ENCODE peak calls at places on chromosomes 12 and 14, in nine cellular contexts. O is stimulated activated CD8-positive, alpha-beta memory T cell treated with anti-CD3 and anti-CD28 coated beads, Interleukin-4, amount 100 ng/mL, for 4 hours; I is sciatic nerve; V is HEK293T; Q is activated CD4-positive, alpha-beta T cell treated with anti-CD3 and anti-CD28 coated beads for 48 hours; Y is choroid plexus epithelial cell; S is smooth muscle cell of the brain vasculature; F is NCI-H748 treated with DMSO at 0.1 percent for 48 hours; J is epithelial cell of proximal tubule. U is an unnamed sample.

GRCh38 chr12:56487448-56488040 is 417 bp downstream of the GLS2 start:
- DNase-seq in Q (peak; percentile 50), Y (peak; percentile 10), V (peak; percentile 12), F (peak; percentile 35), I (no peak), O (no peak), J (no peak), S (no peak), U (peak; percentile 56)

GRCh38 chr14:23633160-23633701 is 2.9 kb upstream of the DHRS2 start:
- DNase-seq in Y (peak; percentile 38), V (peak; percentile 19), S (no peak), F (no peak), J (no peak), I (no peak), Q (no peak), O (no peak), U (no peak)

GRCh38 chr14:101442451-101442850 is 118.8 kb upstream of the DIO3 start:
- DNase-seq in O (peak; percentile 15), V (no peak), Y (no peak), F (no peak), S (no peak), Q (peak; percentile 70), I (no peak), J (no peak), U (no peak)

GRCh38 chr12:25253371-25254068 is 2.8 kb upstream of the KRAS start:
- DNase-seq in V (no peak), Q (no peak), J (no peak), Y (no peak), O (no peak), S (no peak), F (no peak), I (no peak), U (no peak)

GRCh38 chr12:75724913-75725312 is 213.5 kb upstream of the KRR1 start:
- DNase-seq in F (peak; percentile 29), V (no peak), I (no peak), J (no peak), Y (peak; percentile 75), S (no peak), Q (no peak), O (no peak), U (no peak)

GRCh38 chr12:49984476-49984890 is 11.7 kb downstream of the AQP6 start:
- DNase-seq in F (no peak), J (no peak), Y (peak; percentile 12), I (no peak), Q (no peak), S (no peak), V (no peak), O (no peak), U (no peak)

GRCh38 chr12:107702106-107702505 is 16.5 kb downstream of the PWP1 start:
- DNase-seq in Q (no peak), V (no peak), I (no peak), O (no peak), S (no peak), F (no peak), Y (no peak), J (no peak), U (no peak)

GRCh38 chr12:85058339-85058738 is 22.2 kb downstream of the LRRIQ1 start:
- DNase-seq in F (no peak), I (no peak), O (no peak), J (no peak), S (no peak), V (no peak), Y (no peak), Q (no peak), U (no peak)

GRCh38 chr14:91119556-91120311 is 5.9 kb downstream of the DGLUCY start:
- DNase-seq in Y (no peak), O (no peak), Q (no peak), S (no peak), I (no peak), J (peak; percentile 63), V (no peak), F (no peak), U (no peak)

GRCh38 chr12:6551496-6552139 is 4.2 kb downstream of the IFFO1 start:
- DNase-seq in J (no peak), V (no peak), Y (peak; percentile 80), Q (no peak), O (no peak), S (no peak), F (no peak), I (no peak), U (no peak)

GRCh38 chr12:111685322-111685810 is 390 bp downstream of the BRAP start:
- DNase-seq in F (no peak), O (peak; percentile 2), J (no peak), Q (peak; percentile 31), S (no peak), I (no peak), V (no peak), Y (no peak), U (no peak)

GRCh38 chr12:18224745-18225144 is 36.6 kb upstream of the PIK3C2G start:
- DNase-seq in O (no peak), Y (peak; percentile 77), I (no peak), F (peak; percentile 52), J (peak; percentile 9), V (peak; percentile 17), Q (no peak), S (peak; percentile 6), U (no peak)

GRCh38 chr12:106493531-106493930 is 89.3 kb upstream of the RFX4 start:
- DNase-seq in J (peak; percentile 53), S (no peak), O (no peak), F (no peak), I (no peak), Y (no peak), V (no peak), Q (no peak), U (no peak)

GRCh38 chr12:104207416-104207941 is 8.1 kb upstream of the TXNRD1 start:
- DNase-seq in Y (peak; percentile 66), F (no peak), Q (no peak), O (no peak), J (no peak), S (no peak), I (no peak), V (no peak), U (no peak)

GRCh38 chr12:102540856-102541385 is 60.6 kb upstream of the IGF1 start:
- DNase-seq in F (no peak), I (no peak), J (no peak), O (no peak), Y (no peak), V (no peak), Q (no peak), S (no peak), U (no peak)

GRCh38 chr12:111447571-111448265 is 42.0 kb downstream of the SH2B3 start:
- DNase-seq in F (no peak), S (no peak), J (no peak), Q (no peak), O (no peak), Y (no peak), V (no peak), I (peak; percentile 57), U (no peak)